ENCODE peak calls at places on chromosomes 1 and 21, in seven cellular contexts. One of them, this sample, is unnamed.

GRCh38 chr1:177020861-177021589 is 143.5 kb downstream of the ASTN1 start:
- DNase-seq in astrocyte of the cerebellum: no peak
- DNase-seq in ovary: no peak
- DNase-seq in vagina: no peak
- DNase-seq in upper lobe of right lung: no peak
- DNase-seq in A549: no peak
- DNase-seq in esophagus squamous epithelium: no peak
- DNase-seq in this sample: no peak

GRCh38 chr1:111203681-111204210 is 3.3 kb upstream of the DENND2D start:
- DNase-seq in astrocyte of the cerebellum: no peak
- DNase-seq in ovary: peak; percentile 33
- DNase-seq in vagina: no peak
- DNase-seq in upper lobe of right lung: peak; percentile 97
- DNase-seq in A549: no peak
- DNase-seq in esophagus squamous epithelium: peak; percentile 76
- DNase-seq in this sample: peak; percentile 91

GRCh38 chr1:65323246-65323645 is 13.9 kb downstream of the DNAJC6 start:
- DNase-seq in astrocyte of the cerebellum: no peak
- DNase-seq in ovary: no peak
- DNase-seq in vagina: no peak
- DNase-seq in upper lobe of right lung: no peak
- DNase-seq in A549: no peak
- DNase-seq in esophagus squamous epithelium: no peak
- DNase-seq in this sample: no peak

GRCh38 chr1:18556364-18556763 is 74.3 kb upstream of the PAX7 start:
- DNase-seq in astrocyte of the cerebellum: no peak
- DNase-seq in ovary: no peak
- DNase-seq in vagina: no peak
- DNase-seq in upper lobe of right lung: no peak
- DNase-seq in A549: peak; percentile 28
- DNase-seq in esophagus squamous epithelium: no peak
- DNase-seq in this sample: no peak

GRCh38 chr1:21508580-21509350 is 458 bp upstream of the ALPL start:
- DNase-seq in astrocyte of the cerebellum: no peak
- DNase-seq in ovary: peak; percentile 61
- DNase-seq in vagina: no peak
- DNase-seq in upper lobe of right lung: peak; percentile 93
- DNase-seq in A549: peak; percentile 30
- DNase-seq in esophagus squamous epithelium: no peak
- DNase-seq in this sample: peak; percentile 98

GRCh38 chr1:205205055-205205454 is 6.4 kb downstream of the DSTYK start:
- DNase-seq in astrocyte of the cerebellum: no peak
- DNase-seq in ovary: no peak
- DNase-seq in vagina: no peak
- DNase-seq in upper lobe of right lung: no peak
- DNase-seq in A549: no peak
- DNase-seq in esophagus squamous epithelium: no peak
- DNase-seq in this sample: no peak

GRCh38 chr21:42731264-42732032 is 78.0 kb downstream of the PDE9A start:
- DNase-seq in astrocyte of the cerebellum: no peak
- DNase-seq in ovary: no peak
- DNase-seq in vagina: no peak
- DNase-seq in upper lobe of right lung: no peak
- DNase-seq in A549: no peak
- DNase-seq in esophagus squamous epithelium: no peak
- DNase-seq in this sample: no peak

GRCh38 chr1:225999912-226000337 is 782 bp upstream of the SDE2 start:
- DNase-seq in astrocyte of the cerebellum: no peak
- DNase-seq in ovary: no peak
- DNase-seq in vagina: no peak
- DNase-seq in upper lobe of right lung: no peak
- DNase-seq in A549: no peak
- DNase-seq in esophagus squamous epithelium: no peak
- DNase-seq in this sample: no peak

GRCh38 chr21:46635324-46636180 is at the start of gene PRMT2:
- DNase-seq in astrocyte of the cerebellum: peak; percentile 91
- DNase-seq in ovary: peak; percentile 97
- DNase-seq in vagina: no peak
- DNase-seq in upper lobe of right lung: peak; percentile 99
- DNase-seq in A549: peak; percentile 96
- DNase-seq in esophagus squamous epithelium: peak; percentile 73
- DNase-seq in this sample: peak; percentile 99

GRCh38 chr1:12776801-12777557 is 3.4 kb downstream of the PRAMEF12 start:
- DNase-seq in astrocyte of the cerebellum: no peak
- DNase-seq in ovary: no peak
- DNase-seq in vagina: peak; percentile 74
- DNase-seq in upper lobe of right lung: no peak
- DNase-seq in A549: no peak
- DNase-seq in esophagus squamous epithelium: no peak
- DNase-seq in this sample: no peak

GRCh38 chr1:228408041-228408868 is 1.6 kb upstream of the TRIM11 start:
- DNase-seq in astrocyte of the cerebellum: no peak
- DNase-seq in ovary: peak; percentile 18
- DNase-seq in vagina: no peak
- DNase-seq in upper lobe of right lung: peak; percentile 62
- DNase-seq in A549: no peak
- DNase-seq in esophagus squamous epithelium: no peak
- DNase-seq in this sample: peak; percentile 35

GRCh38 chr1:55669308-55669707 is 454.1 kb upstream of the USP24 start:
- DNase-seq in astrocyte of the cerebellum: no peak
- DNase-seq in ovary: peak; percentile 51
- DNase-seq in vagina: no peak
- DNase-seq in upper lobe of right lung: no peak
- DNase-seq in A549: no peak
- DNase-seq in esophagus squamous epithelium: no peak
- DNase-seq in this sample: no peak

GRCh38 chr1:239909894-239910293 is 181.8 kb upstream of the FMN2 start:
- DNase-seq in astrocyte of the cerebellum: no peak
- DNase-seq in ovary: no peak
- DNase-seq in vagina: no peak
- DNase-seq in upper lobe of right lung: peak; percentile 85
- DNase-seq in A549: no peak
- DNase-seq in esophagus squamous epithelium: no peak
- DNase-seq in this sample: peak; percentile 81

GRCh38 chr1:242240061-242240460 is 241.2 kb upstream of the MAP1LC3C start:
- DNase-seq in astrocyte of the cerebellum: no peak
- DNase-seq in ovary: no peak
- DNase-seq in vagina: no peak
- DNase-seq in upper lobe of right lung: no peak
- DNase-seq in A549: peak; percentile 63
- DNase-seq in esophagus squamous epithelium: no peak
- DNase-seq in this sample: no peak

GRCh38 chr1:87450615-87451209 is 122.0 kb downstream of the LMO4 start:
- DNase-seq in astrocyte of the cerebellum: no peak
- DNase-seq in ovary: no peak
- DNase-seq in vagina: no peak
- DNase-seq in upper lobe of right lung: no peak
- DNase-seq in A549: peak; percentile 21
- DNase-seq in esophagus squamous epithelium: no peak
- DNase-seq in this sample: no peak

GRCh38 chr1:24805534-24806301 is 60.5 kb downstream of the CLIC4 start:
- DNase-seq in astrocyte of the cerebellum: no peak
- DNase-seq in ovary: no peak
- DNase-seq in vagina: no peak
- DNase-seq in upper lobe of right lung: no peak
- DNase-seq in A549: no peak
- DNase-seq in esophagus squamous epithelium: no peak
- DNase-seq in this sample: no peak

GRCh38 chr1:115090547-115090946 is 1.2 kb upstream of the TSPAN2 start:
- DNase-seq in astrocyte of the cerebellum: no peak
- DNase-seq in ovary: no peak
- DNase-seq in vagina: no peak
- DNase-seq in upper lobe of right lung: no peak
- DNase-seq in A549: no peak
- DNase-seq in esophagus squamous epithelium: no peak
- DNase-seq in this sample: no peak
- H3K4me3 ChIP-seq in astrocyte of the cerebellum: no peak overlapping the region
- H3K4me3 ChIP-seq in ovary: no peak overlapping the region
- H3K4me3 ChIP-seq in vagina: no peak overlapping the region
- H3K4me3 ChIP-seq in upper lobe of right lung: no peak overlapping the region
- H3K4me3 ChIP-seq in A549: no peak overlapping the region
- H3K4me3 ChIP-seq in esophagus squamous epithelium: no peak overlapping the region
- H3K4me3 ChIP-seq in this sample: peak overlapping the region; percentile 73

GRCh38 chr1:94243665-94244064 is 6.3 kb upstream of the ARHGAP29 start:
- DNase-seq in astrocyte of the cerebellum: no peak
- DNase-seq in ovary: no peak
- DNase-seq in vagina: no peak
- DNase-seq in upper lobe of right lung: no peak
- DNase-seq in A549: no peak
- DNase-seq in esophagus squamous epithelium: no peak
- DNase-seq in this sample: no peak

GRCh38 chr1:94244816-94245215 is 7.4 kb upstream of the ARHGAP29 start:
- DNase-seq in astrocyte of the cerebellum: no peak
- DNase-seq in ovary: no peak
- DNase-seq in vagina: no peak
- DNase-seq in upper lobe of right lung: no peak
- DNase-seq in A549: no peak
- DNase-seq in esophagus squamous epithelium: no peak
- DNase-seq in this sample: no peak

GRCh38 chr1:94247146-94248094 is 10.0 kb upstream of the ARHGAP29 start:
- DNase-seq in astrocyte of the cerebellum: no peak
- DNase-seq in ovary: peak; percentile 66
- DNase-seq in vagina: no peak
- DNase-seq in upper lobe of right lung: peak; percentile 92
- DNase-seq in A549: peak; percentile 68
- DNase-seq in esophagus squamous epithelium: no peak
- DNase-seq in this sample: peak; percentile 96

GRCh38 chr1:94246692-94247145 is 9.3 kb upstream of the ARHGAP29 start:
- DNase-seq in astrocyte of the cerebellum: no peak
- DNase-seq in ovary: no peak
- DNase-seq in vagina: no peak
- DNase-seq in upper lobe of right lung: no peak
- DNase-seq in A549: no peak
- DNase-seq in esophagus squamous epithelium: no peak
- DNase-seq in this sample: no peak

DNA sequence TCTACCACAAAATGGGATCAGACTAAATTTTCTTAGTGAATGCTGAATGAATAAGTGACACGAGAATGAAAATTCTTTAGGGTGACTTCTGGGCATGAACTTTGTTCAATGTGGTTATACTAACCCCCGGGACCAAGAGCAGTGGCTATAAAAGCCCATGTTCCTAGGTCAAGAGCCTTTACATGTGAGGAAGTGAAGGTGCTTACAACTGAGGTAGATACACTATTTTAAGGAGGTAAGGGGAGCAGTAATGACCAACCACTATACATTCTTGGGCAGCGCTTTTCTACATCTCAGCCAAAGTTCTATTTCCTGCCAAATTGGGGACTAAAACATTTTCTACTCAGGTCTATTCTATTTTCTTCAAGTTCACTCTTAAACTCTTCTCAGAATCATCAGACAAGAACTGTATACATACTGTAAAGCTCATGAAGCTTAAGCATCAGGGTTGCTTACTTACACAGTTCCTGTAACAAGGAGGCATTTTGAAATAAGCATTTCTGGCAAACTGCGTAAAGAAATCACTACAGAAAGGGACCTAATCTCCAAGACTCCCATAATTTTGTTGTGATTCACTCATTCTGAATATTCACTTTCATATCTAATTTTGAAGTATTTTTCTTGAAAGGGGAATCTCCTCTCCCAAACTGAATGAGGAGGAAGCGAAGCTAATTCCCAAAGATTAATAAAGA is 8.5 kb upstream of the ARHGAP29 start:
- DNase-seq in astrocyte of the cerebellum: no peak
- DNase-seq in ovary: no peak
- DNase-seq in vagina: no peak
- DNase-seq in upper lobe of right lung: no peak
- DNase-seq in A549: no peak
- DNase-seq in esophagus squamous epithelium: no peak
- DNase-seq in this sample: no peak
- H3K4me3 ChIP-seq in astrocyte of the cerebellum: peak overlapping the region; percentile 62
- H3K4me3 ChIP-seq in ovary: no peak overlapping the region
- H3K4me3 ChIP-seq in vagina: no peak overlapping the region
- H3K4me3 ChIP-seq in upper lobe of right lung: peak overlapping the region; percentile 62
- H3K4me3 ChIP-seq in A549: peak overlapping the region; percentile 75
- H3K4me3 ChIP-seq in esophagus squamous epithelium: peak overlapping the region; percentile 80
- H3K4me3 ChIP-seq in this sample: peak overlapping the region; percentile 52

GRCh38 chr1:95408506-95409136 is 174.6 kb downstream of the RWDD3 start:
- DNase-seq in astrocyte of the cerebellum: no peak
- DNase-seq in ovary: no peak
- DNase-seq in vagina: no peak
- DNase-seq in upper lobe of right lung: no peak
- DNase-seq in A549: no peak
- DNase-seq in esophagus squamous epithelium: no peak
- DNase-seq in this sample: no peak

GRCh38 chr1:95409901-95410300 is 175.9 kb downstream of the RWDD3 start:
- DNase-seq in astrocyte of the cerebellum: no peak
- DNase-seq in ovary: no peak
- DNase-seq in vagina: no peak
- DNase-seq in upper lobe of right lung: no peak
- DNase-seq in A549: no peak
- DNase-seq in esophagus squamous epithelium: no peak
- DNase-seq in this sample: no peak

GRCh38 chr1:95407864-95408291 is 173.9 kb downstream of the RWDD3 start:
- DNase-seq in astrocyte of the cerebellum: no peak
- DNase-seq in ovary: no peak
- DNase-seq in vagina: no peak
- DNase-seq in upper lobe of right lung: no peak
- DNase-seq in A549: no peak
- DNase-seq in esophagus squamous epithelium: no peak
- DNase-seq in this sample: no peak

GRCh38 chr1:95406279-95406678 is 172.3 kb downstream of the RWDD3 start:
- DNase-seq in astrocyte of the cerebellum: no peak
- DNase-seq in ovary: no peak
- DNase-seq in vagina: no peak
- DNase-seq in upper lobe of right lung: no peak
- DNase-seq in A549: no peak
- DNase-seq in esophagus squamous epithelium: no peak
- DNase-seq in this sample: no peak

DNA sequence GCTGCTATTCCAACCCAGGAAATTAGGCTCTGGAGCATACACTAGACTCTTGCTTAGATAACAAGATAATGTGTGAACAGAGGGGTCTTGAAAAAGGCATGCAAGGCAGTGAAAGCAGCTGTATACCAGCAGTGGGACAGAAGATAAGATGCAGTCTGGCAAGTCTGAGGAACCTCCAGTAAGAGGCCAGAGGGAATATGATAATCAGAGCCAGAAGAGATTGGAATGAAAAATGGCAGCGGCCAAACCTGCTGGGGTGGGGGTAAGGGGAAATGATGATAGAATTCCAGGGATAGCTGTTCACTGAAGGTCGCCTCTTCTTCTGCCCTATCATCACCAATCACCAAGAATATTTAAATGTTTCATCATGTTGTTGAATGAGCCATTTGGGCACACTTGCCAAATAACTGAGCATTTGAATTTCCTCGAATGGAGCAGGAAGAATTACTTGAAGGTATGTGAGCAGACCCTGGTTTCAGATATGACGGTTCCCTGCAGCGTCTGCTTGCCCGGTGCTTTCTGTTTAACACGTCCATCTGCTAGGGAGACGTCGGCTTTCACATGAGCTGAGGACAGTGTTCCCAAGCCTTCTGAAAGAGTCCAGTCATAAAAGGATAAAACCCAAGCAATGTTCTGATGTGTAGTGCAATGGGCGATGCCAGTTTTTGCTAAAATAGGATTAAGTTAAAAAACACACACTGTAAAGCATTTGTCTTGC is 173.3 kb downstream of the RWDD3 start:
- DNase-seq in astrocyte of the cerebellum: no peak
- DNase-seq in ovary: no peak
- DNase-seq in vagina: no peak
- DNase-seq in upper lobe of right lung: no peak
- DNase-seq in A549: no peak
- DNase-seq in esophagus squamous epithelium: no peak
- DNase-seq in this sample: no peak
- H3K4me3 ChIP-seq in astrocyte of the cerebellum: no peak overlapping the region
- H3K4me3 ChIP-seq in ovary: no peak overlapping the region
- H3K4me3 ChIP-seq in vagina: no peak overlapping the region
- H3K4me3 ChIP-seq in upper lobe of right lung: no peak overlapping the region
- H3K4me3 ChIP-seq in A549: no peak overlapping the region
- H3K4me3 ChIP-seq in esophagus squamous epithelium: no peak overlapping the region
- H3K4me3 ChIP-seq in this sample: no peak overlapping the region

GRCh38 chr1:245807306-245807705 is 652.5 kb downstream of the KIF26B start:
- DNase-seq in astrocyte of the cerebellum: peak; percentile 49
- DNase-seq in ovary: no peak
- DNase-seq in vagina: no peak
- DNase-seq in upper lobe of right lung: peak; percentile 76
- DNase-seq in A549: no peak
- DNase-seq in esophagus squamous epithelium: no peak
- DNase-seq in this sample: no peak
- H3K4me3 ChIP-seq in astrocyte of the cerebellum: no peak overlapping the region
- H3K4me3 ChIP-seq in ovary: no peak overlapping the region
- H3K4me3 ChIP-seq in vagina: no peak overlapping the region
- H3K4me3 ChIP-seq in upper lobe of right lung: no peak overlapping the region
- H3K4me3 ChIP-seq in A549: no peak overlapping the region
- H3K4me3 ChIP-seq in esophagus squamous epithelium: no peak overlapping the region
- H3K4me3 ChIP-seq in this sample: no peak overlapping the region